ENCODE peak calls at places on chromosomes 16 and 17, in seven cellular contexts. Y is dorsolateral prefrontal cortex; O is stomach; B is glutamatergic neuron; W is upper lobe of left lung; D is cardiac fibroblast; X is CD4-positive, alpha-beta T cell. I is an unnamed sample.

GRCh38 chr17:83203073-83203471 is 123.7 kb downstream of the METRNL start:
- DNase-seq in W (peak), Y (peak), B (no peak), O (peak), X (no peak), D (peak), I (no peak)

GRCh38 chr16:17511340-17511739 is 40.6 kb upstream of the XYLT1 start:
- DNase-seq in Y (no peak), O (no peak), X (no peak), B (no peak), D (peak), W (no peak), I (no peak)

GRCh38 chr17:10557422-10557821 is 8.0 kb upstream of the MYH2 start:
- DNase-seq in B (no peak), Y (no peak), D (peak), W (no peak), X (no peak), O (no peak), I (no peak)

GRCh38 chr17:2155482-2156051 is 100.7 kb downstream of the HIC1 start:
- DNase-seq in X (no peak), D (no peak), Y (no peak), W (no peak), B (no peak), O (no peak), I (no peak)

GRCh38 chr17:50426814-50427787 is 1.1 kb downstream of the ACSF2 start:
- DNase-seq in W (peak), D (peak), Y (no peak), O (peak), B (peak), X (peak), I (no peak)

GRCh38 chr17:34301986-34302385 is 16.4 kb downstream of the CCL11 start:
- DNase-seq in X (no peak), W (no peak), B (no peak), D (peak), O (no peak), Y (no peak), I (no peak)

GRCh38 chr16:48277158-48277557 is 29.8 kb upstream of the ABCC11 start:
- DNase-seq in Y (no peak), B (no peak), D (no peak), X (no peak), W (no peak), O (peak), I (no peak)

GRCh38 chr17:60145006-60145935 is 4.5 kb upstream of the CA4 start:
- DNase-seq in W (no peak), Y (no peak), D (no peak), B (no peak), X (no peak), O (no peak), I (peak)

GRCh38 chr16:56984639-56985038 is 4.7 kb upstream of the NLRC5 start:
- DNase-seq in B (no peak), O (no peak), X (no peak), Y (no peak), D (no peak), W (peak), I (no peak)

GRCh38 chr16:4505356-4506153 is 29.4 kb downstream of the HMOX2 start:
- DNase-seq in X (peak), O (peak), D (no peak), B (no peak), W (peak), Y (no peak), I (peak)

GRCh38 chr17:39742856-39743436 is 5.2 kb downstream of the GRB7 start:
- DNase-seq in D (no peak), O (no peak), X (no peak), Y (no peak), B (no peak), W (no peak), I (no peak)

GRCh38 chr17:29621751-29622194 is 939 bp downstream of the CORO6 start:
- DNase-seq in O (no peak), X (no peak), B (no peak), D (peak), Y (no peak), W (no peak), I (no peak)

GRCh38 chr17:45361976-45362375 is 45.2 kb upstream of the MAP3K14 start:
- DNase-seq in Y (no peak), X (no peak), W (no peak), O (no peak), B (no peak), D (no peak), I (no peak)

GRCh38 chr16:85996843-85997242 is 97.9 kb downstream of the IRF8 start:
- DNase-seq in O (no peak), D (no peak), Y (no peak), B (no peak), W (no peak), X (no peak), I (no peak)

GRCh38 chr16:10877472-10877946 is 507 bp downstream of the CIITA start:
- DNase-seq in D (no peak), B (no peak), O (no peak), X (no peak), Y (no peak), W (no peak), I (no peak)

GRCh38 chr17:45948881-45949624 is 50.0 kb upstream of the STH start:
- DNase-seq in X (peak), D (peak), W (peak), B (peak), O (peak), Y (peak), I (peak)

GRCh38 chr17:18319604-18320256 is 4.6 kb downstream of the SMCR8 start:
- DNase-seq in D (peak), X (no peak), O (peak), B (peak), W (no peak), Y (no peak), I (no peak)
- TF ChIP-seq CTCF in D (peak), X (no peak), O (no peak), B (peak), W (no peak), Y (peak), I (peak)

GRCh38 chr16:8872967-8873865 is 4.4 kb upstream of the CARHSP1 start:
- DNase-seq in B (no peak), X (no peak), Y (no peak), D (no peak), W (no peak), O (no peak), I (no peak)
- TF ChIP-seq CTCF in B (no peak), X (no peak), Y (peak), D (peak), W (no peak), O (no peak), I (no peak)

DNA sequence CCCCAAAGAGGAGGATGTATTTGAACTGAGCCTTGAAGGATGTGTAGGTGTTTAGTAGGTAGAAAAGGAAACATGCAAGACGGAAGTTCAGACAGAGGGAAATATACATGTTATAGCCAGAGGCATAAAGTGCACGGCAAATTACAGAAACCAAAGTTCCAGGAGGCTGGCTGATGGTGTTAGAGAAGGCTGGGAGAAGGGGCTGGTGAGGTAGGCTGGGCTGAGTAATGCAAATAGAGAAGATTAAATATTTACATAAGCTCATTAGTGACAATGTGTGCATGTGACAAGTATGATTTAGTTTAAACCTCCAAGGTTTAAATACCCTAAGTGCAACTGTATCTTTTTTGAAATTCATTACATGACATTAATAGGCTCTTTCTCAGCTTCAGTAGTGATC is 399.7 kb upstream of the SALL1 start:
- DNase-seq in Y (no peak), W (no peak), B (no peak), X (no peak), D (no peak), O (no peak), I (no peak)
- TF ChIP-seq CTCF in Y (no peak), W (no peak), B (no peak), X (no peak), D (no peak), O (no peak), I (no peak)

GRCh38 chr16:2883027-2883846 is at the start of gene FLYWCH2:
- DNase-seq in D (peak), X (peak), B (peak), Y (peak), W (peak), O (peak), I (peak)
- TF ChIP-seq CTCF in D (no peak), X (no peak), B (peak), Y (no peak), W (no peak), O (no peak), I (no peak)

GRCh38 chr17:80092959-80093358 is 8.4 kb upstream of the GAA start:
- DNase-seq in W (peak), B (no peak), X (no peak), O (no peak), Y (no peak), D (no peak), I (no peak)
- TF ChIP-seq CTCF in W (no peak), B (no peak), X (no peak), O (no peak), Y (no peak), D (no peak), I (no peak)

GRCh38 chr17:7133424-7133823 is 18.8 kb upstream of the ASGR2 start:
- DNase-seq in B (peak), X (peak), W (peak), Y (no peak), O (no peak), D (peak), I (peak)

GRCh38 chr17:7138800-7139381 is 24.3 kb upstream of the ASGR2 start:
- DNase-seq in D (peak), B (no peak), O (no peak), Y (no peak), X (no peak), W (peak), I (no peak)

GRCh38 chr17:7133916-7134315 is 19.3 kb upstream of the ASGR2 start:
- DNase-seq in W (no peak), Y (no peak), X (no peak), B (no peak), D (no peak), O (no peak), I (no peak)

GRCh38 chr17:7137182-7137943 is 22.7 kb upstream of the ASGR2 start:
- DNase-seq in X (no peak), B (no peak), O (no peak), Y (no peak), W (peak), D (no peak), I (no peak)

DNA sequence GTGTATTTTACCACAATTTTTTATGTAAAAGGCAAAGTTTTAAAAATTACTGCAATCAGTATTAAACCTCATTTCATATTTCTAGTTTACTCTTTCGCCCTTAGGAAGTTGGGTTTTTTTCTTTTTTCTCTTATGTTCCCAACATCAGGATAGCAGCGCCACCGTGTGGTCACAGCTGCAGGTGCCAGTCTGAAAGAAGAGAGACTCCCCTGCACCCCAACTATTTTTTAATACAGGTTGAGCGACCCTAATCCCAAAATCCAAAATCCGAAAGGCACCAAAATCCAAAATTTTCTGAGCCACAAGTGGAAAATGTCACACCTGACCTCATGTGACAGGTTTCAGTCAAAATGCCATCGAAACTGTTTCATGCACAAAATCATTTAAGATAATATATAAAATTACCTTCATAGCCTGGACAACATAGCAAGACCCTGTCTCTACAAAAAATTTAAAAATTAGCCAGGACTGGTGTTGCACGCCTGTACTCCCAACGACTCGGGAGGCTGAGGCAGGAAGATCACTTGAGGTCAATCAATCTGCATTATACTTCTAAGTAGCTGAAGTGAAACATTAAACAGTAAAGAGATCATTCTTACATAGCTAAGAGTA is 21.8 kb upstream of the ASGR2 start:
- DNase-seq in B (peak), W (peak), Y (peak), O (peak), X (peak), D (peak), I (peak)
- TF ChIP-seq CTCF in B (peak), W (peak), Y (peak), O (peak), X (peak), D (peak), I (peak)

GRCh38 chr16:30054959-30055553 is 10.5 kb upstream of the ALDOA start:
- DNase-seq in O (peak), X (peak), W (no peak), D (no peak), Y (no peak), B (peak), I (no peak)
- TF ChIP-seq CTCF in O (no peak), X (peak), W (no peak), D (peak), Y (peak), B (peak), I (peak)

DNA sequence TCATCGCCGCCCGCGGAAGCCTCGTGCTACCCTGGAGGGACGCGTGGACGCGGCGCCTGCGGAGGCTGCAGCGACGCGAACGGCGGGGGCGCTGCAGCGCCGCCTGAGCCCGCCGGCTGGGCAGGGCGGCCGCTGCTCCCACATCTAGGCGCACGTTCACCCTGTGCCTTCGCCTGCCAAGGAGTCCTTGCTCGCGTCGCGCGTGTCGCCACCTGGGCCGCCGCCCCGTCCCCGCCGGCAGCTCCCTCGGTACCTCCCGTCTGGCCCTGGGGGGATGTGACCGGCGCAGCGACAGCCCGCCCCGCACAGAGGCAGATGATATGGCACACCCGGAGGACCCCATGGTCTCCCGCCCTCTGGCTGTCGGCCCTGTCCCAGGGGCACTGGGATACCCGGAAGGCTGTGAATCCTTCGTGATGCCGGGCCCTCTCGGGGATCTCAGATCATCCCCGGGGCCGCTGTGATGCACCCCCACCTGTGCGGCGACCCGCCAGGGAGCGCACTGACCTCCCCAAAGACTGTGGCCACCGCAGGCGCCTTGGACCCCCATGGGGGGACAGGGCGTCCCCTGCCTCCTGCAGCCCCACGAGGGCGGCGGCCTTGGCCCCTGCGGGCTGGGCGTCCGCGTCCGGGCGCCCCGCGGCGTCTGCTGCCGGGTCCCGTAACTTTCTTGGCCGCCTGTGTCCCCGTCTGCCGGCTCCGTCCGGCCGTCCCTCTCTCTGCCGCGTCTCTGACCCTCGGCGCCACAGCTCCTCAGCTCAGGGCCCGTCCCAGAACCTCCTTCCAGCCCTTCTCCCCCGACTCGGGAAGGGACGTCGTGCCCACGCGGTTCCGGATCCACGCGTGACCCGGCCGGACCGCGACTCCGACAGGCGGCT is 689 bp upstream of the TBC1D24 start:
- DNase-seq in X (peak), D (peak), B (peak), O (peak), Y (no peak), W (no peak), I (peak)
- TF ChIP-seq CTCF in X (peak), D (no peak), B (peak), O (peak), Y (peak), W (peak), I (peak)

GRCh38 chr17:81911969-81912368 is 770 bp upstream of the PCYT2 start:
- DNase-seq in O (no peak), B (no peak), X (no peak), W (no peak), D (no peak), Y (no peak), I (no peak)
- TF ChIP-seq CTCF in O (no peak), B (no peak), X (no peak), W (no peak), D (no peak), Y (no peak), I (no peak)